ENCODE peak calls at places on chromosome 5, in seven cellular contexts. U is omental fat pad; T is heart right ventricle; B is GM23338; F is CD4-positive, alpha-beta T cell; S is brain microvascular endothelial cell; M is osteocyte. N is an unnamed sample.

GRCh38 chr5:38547257-38547656 is 9.2 kb downstream of the LIFR start:
- DNase-seq in U (no peak), T (no peak), B (no peak), F (no peak), S (no peak), M (no peak), N (no peak)

GRCh38 chr5:176187276-176188062 is 50.8 kb upstream of the SIMC1 start:
- DNase-seq in U (no peak), T (no peak), B (no peak), F (no peak), S (no peak), M (peak), N (no peak)

GRCh38 chr5:95985249-95985648 is 23.6 kb upstream of the ELL2 start:
- DNase-seq in U (no peak), T (no peak), B (peak), F (no peak), S (no peak), M (no peak), N (no peak)

GRCh38 chr5:132883261-132883834 is 9.9 kb downstream of the LEAP2 start:
- DNase-seq in U (no peak), T (no peak), B (peak), F (no peak), S (peak), M (no peak), N (peak)

GRCh38 chr5:83871533-83872380 is 151.1 kb upstream of the HAPLN1 start:
- DNase-seq in U (no peak), T (no peak), B (peak), F (no peak), S (no peak), M (no peak), N (no peak)

GRCh38 chr5:34731435-34732232 is 75.5 kb downstream of the RAI14 start:
- DNase-seq in U (no peak), T (no peak), B (peak), F (no peak), S (no peak), M (no peak), N (no peak)

GRCh38 chr5:168177831-168178450 is 113.5 kb upstream of the WWC1 start:
- DNase-seq in U (no peak), T (peak), B (peak), F (no peak), S (no peak), M (no peak), N (no peak)

GRCh38 chr5:3386676-3387075 is 209.0 kb upstream of the IRX1 start:
- DNase-seq in U (no peak), T (no peak), B (no peak), F (no peak), S (no peak), M (peak), N (no peak)

GRCh38 chr5:14593326-14594036 is 11.9 kb downstream of the OTULINL start:
- DNase-seq in U (no peak), T (no peak), B (no peak), F (no peak), S (peak), M (no peak), N (peak)

GRCh38 chr5:80656425-80656824 is 1.6 kb upstream of the DHFR start:
- DNase-seq in U (no peak), T (no peak), B (peak), F (no peak), S (peak), M (no peak), N (no peak)

GRCh38 chr5:179436321-179437122 is 91.3 kb upstream of the ADAMTS2 start:
- DNase-seq in U (no peak), T (no peak), B (no peak), F (no peak), S (no peak), M (no peak), N (no peak)

GRCh38 chr5:143105216-143105905 is 298.1 kb downstream of the NR3C1 start:
- DNase-seq in U (no peak), T (no peak), B (no peak), F (no peak), S (no peak), M (no peak), N (no peak)

GRCh38 chr5:14429102-14429501 is 152.5 kb upstream of the OTULINL start:
- DNase-seq in U (no peak), T (no peak), B (no peak), F (no peak), S (no peak), M (no peak), N (no peak)

GRCh38 chr5:132840896-132841818 is 10.7 kb upstream of the SHROOM1 start:
- DNase-seq in U (no peak), T (no peak), B (no peak), F (no peak), S (no peak), M (no peak), N (peak)

GRCh38 chr5:171785517-171785916 is at the start of gene SMIM23:
- DNase-seq in U (no peak), T (no peak), B (no peak), F (no peak), S (no peak), M (no peak), N (no peak)
- TF ChIP-seq CTCF in U (no peak), T (no peak), B (no peak), F (no peak), S (no peak), M (no peak), N (no peak)

GRCh38 chr5:88683506-88684135 is 199.4 kb downstream of the MEF2C start:
- DNase-seq in U (no peak), T (no peak), B (peak), F (no peak), S (no peak), M (no peak), N (no peak)
- TF ChIP-seq CTCF in U (no peak), T (no peak), B (peak), F (no peak), S (peak), M (no peak), N (peak)

DNA sequence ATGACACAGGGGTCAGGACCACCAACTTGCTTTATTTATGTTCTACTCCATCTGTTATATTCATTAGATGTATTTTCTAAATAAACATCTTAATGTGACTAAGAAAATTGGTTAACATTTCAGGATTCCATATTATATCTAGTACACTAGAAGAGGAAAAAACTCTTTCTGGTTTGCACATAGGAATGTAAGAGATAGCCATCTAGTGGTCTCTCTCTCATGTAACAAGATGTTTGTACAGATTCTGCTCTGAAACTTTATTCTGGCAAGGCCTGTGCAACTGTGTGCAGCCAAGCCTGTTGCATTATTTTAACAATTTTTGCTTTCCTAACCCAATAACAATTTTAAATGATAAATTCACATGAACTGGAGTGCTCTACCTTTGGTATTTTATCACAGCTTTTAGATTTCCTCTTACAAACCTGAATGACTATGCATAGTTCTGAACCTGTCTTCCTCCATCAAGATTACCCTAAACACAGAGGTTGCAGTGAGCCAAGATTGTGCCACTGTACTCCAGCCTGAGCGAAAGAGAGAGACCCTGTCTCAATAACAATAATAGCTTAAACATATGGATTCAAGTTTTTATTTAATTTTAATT is 148.1 kb downstream of the GIN1 start:
- DNase-seq in U (no peak), T (no peak), B (peak), F (no peak), S (no peak), M (no peak), N (peak)
- TF ChIP-seq CTCF in U (no peak), T (peak), B (peak), F (no peak), S (peak), M (peak), N (peak)

GRCh38 chr5:135031813-135032612 is 2.0 kb downstream of the PITX1 start:
- DNase-seq in U (no peak), T (no peak), B (no peak), F (no peak), S (no peak), M (no peak), N (no peak)
- TF ChIP-seq CTCF in U (no peak), T (no peak), B (no peak), F (no peak), S (no peak), M (no peak), N (no peak)

DNA sequence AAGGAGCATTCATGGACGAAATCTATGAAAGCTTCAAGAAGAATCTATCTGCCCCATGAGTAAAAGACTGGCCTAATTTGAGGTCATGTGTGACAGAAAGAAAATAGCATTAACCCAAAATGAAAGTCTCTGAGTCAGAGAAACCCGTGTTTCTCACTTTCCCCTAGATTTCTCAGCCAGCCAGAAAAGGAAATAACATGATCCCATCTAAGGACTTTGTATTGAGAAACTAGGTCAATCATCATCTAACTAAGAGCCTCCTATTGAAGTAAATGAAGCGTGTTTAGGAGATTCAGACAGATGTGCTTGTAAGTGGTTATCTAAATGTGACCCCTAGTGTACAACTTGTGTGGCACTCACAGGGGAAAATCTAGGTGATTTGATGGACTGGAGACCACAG is 77.3 kb upstream of the ZNF366 start:
- DNase-seq in U (no peak), T (no peak), B (no peak), F (no peak), S (no peak), M (no peak), N (no peak)
- TF ChIP-seq CTCF in U (no peak), T (no peak), B (no peak), F (no peak), S (no peak), M (no peak), N (no peak)

DNA sequence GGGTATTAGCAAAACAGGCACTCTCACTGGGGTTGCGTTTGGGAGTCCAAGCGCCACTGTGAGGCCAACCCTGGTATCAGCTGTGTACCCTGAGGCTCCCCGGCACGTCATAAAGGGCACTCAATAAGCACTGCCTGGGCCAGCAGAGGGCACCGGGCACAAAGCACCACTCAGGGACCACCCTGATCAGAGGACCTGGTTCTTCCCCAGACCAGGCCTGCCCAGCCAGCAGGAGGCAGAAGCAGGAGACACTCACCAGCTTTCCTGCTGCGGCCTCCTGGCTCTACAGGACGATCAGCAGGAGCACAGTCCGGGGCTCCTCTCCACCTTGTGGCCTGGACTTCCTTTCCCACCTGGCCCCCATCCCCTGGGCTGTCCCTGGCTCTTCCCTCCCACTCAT is 12.6 kb downstream of the MGAT1 start:
- DNase-seq in U (no peak), T (no peak), B (peak), F (no peak), S (no peak), M (no peak), N (no peak)
- TF ChIP-seq CTCF in U (no peak), T (no peak), B (peak), F (no peak), S (peak), M (no peak), N (peak)

DNA sequence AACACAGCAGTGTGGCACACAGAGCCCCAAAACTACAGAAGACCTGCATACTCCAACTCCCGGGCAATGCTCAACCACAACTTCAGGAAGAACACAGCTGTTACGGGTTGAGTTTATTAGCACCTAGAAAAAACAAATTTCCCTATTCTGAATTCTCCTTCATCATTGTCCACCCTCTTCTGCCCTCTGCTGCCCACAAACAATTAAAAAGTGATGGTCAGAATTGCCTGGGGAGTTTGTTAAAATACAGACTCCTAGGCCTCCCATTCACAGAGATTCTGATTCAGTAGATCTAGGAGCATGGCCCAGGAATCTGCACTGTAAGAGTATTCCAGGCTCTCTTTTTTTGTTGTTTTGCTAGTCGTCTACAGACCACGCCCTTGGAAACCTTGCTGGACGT is 310.6 kb downstream of the NDUFS4 start:
- DNase-seq in U (no peak), T (no peak), B (peak), F (no peak), S (no peak), M (no peak), N (no peak)
- TF ChIP-seq CTCF in U (no peak), T (peak), B (peak), F (no peak), S (peak), M (no peak), N (peak)

GRCh38 chr5:153626836-153627235 is 136.4 kb downstream of the GRIA1 start:
- DNase-seq in U (no peak), T (no peak), B (no peak), F (no peak), S (no peak), M (no peak), N (no peak)

GRCh38 chr5:153625826-153626354 is 135.4 kb downstream of the GRIA1 start:
- DNase-seq in U (no peak), T (no peak), B (no peak), F (no peak), S (no peak), M (no peak), N (no peak)

GRCh38 chr5:153629496-153629895 is 139.0 kb downstream of the GRIA1 start:
- DNase-seq in U (no peak), T (no peak), B (no peak), F (no peak), S (no peak), M (no peak), N (no peak)

GRCh38 chr5:153630546-153630945 is 140.1 kb downstream of the GRIA1 start:
- DNase-seq in U (no peak), T (no peak), B (no peak), F (no peak), S (no peak), M (no peak), N (no peak)

DNA sequence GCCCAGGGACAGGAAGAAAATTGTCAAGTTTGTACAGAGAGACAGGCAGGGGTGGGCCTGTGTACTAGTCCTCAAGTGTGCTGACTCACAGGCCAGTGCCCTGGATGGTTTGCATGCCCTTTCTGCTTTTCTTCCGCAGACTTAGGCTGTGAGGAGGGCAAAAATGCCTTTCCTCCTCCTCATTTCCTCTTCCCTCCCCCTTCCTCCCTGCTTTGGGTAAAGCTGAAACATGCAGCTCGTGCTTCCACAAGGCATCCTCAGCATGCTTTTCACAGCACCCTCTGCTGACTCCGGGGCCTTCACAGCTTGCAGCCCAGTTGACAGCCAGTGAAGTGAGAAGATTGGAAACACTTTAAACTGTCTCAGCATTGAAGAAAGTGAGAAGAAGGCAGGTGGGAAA is 138.6 kb downstream of the GRIA1 start:
- DNase-seq in U (no peak), T (no peak), B (peak), F (no peak), S (peak), M (peak), N (peak)
- TF ChIP-seq CTCF in U (no peak), T (peak), B (no peak), F (no peak), S (peak), M (peak), N (peak)

GRCh38 chr5:174044451-174044850 is 1.1 kb upstream of the NSG2 start:
- DNase-seq in U (no peak), T (no peak), B (no peak), F (no peak), S (no peak), M (no peak), N (no peak)

GRCh38 chr5:174047472-174047871 is 2.0 kb downstream of the NSG2 start:
- DNase-seq in U (no peak), T (no peak), B (no peak), F (no peak), S (no peak), M (no peak), N (no peak)

GRCh38 chr5:174044855-174045254 is 651 bp upstream of the NSG2 start:
- DNase-seq in U (no peak), T (no peak), B (no peak), F (no peak), S (no peak), M (no peak), N (no peak)

GRCh38 chr5:174046558-174046957 is 1.1 kb downstream of the NSG2 start:
- DNase-seq in U (no peak), T (no peak), B (no peak), F (no peak), S (no peak), M (no peak), N (no peak)

GRCh38 chr5:174045470-174046025 is at the start of gene NSG2:
- DNase-seq in U (no peak), T (peak), B (peak), F (no peak), S (peak), M (peak), N (peak)
- TF ChIP-seq CTCF in U (no peak), T (peak), B (peak), F (no peak), S (peak), M (peak), N (peak)

GRCh38 chr5:67792891-67793290 is 422.7 kb upstream of the PIK3R1 start:
- DNase-seq in U (no peak), T (peak), B (no peak), F (no peak), S (no peak), M (no peak), N (no peak)

GRCh38 chr5:67793418-67793817 is 422.1 kb upstream of the PIK3R1 start:
- DNase-seq in U (no peak), T (no peak), B (no peak), F (no peak), S (no peak), M (no peak), N (no peak)

GRCh38 chr5:67799732-67800234 is 415.8 kb upstream of the PIK3R1 start:
- DNase-seq in U (no peak), T (peak), B (no peak), F (no peak), S (peak), M (no peak), N (peak)

GRCh38 chr5:67793966-67794365 is 421.6 kb upstream of the PIK3R1 start:
- DNase-seq in U (no peak), T (no peak), B (no peak), F (no peak), S (no peak), M (no peak), N (no peak)

GRCh38 chr5:67795781-67796477 is 419.6 kb upstream of the PIK3R1 start:
- DNase-seq in U (no peak), T (no peak), B (no peak), F (no peak), S (peak), M (no peak), N (no peak)
- TF ChIP-seq CTCF in U (no peak), T (no peak), B (no peak), F (no peak), S (no peak), M (no peak), N (no peak)